ENCODE peak calls at places on chromosomes 5 and 9, in five cellular contexts. Y is GM12891; B is EH; I is NCI-H2171; H is stimulated activated CD4-positive, alpha-beta T cell treated with anti-CD3 and anti-CD28 coated beads, Interleukin-1b, Interleukin-23, amount 100 ng/mL, for 1 hour. M is an unnamed sample.

GRCh38 chr5:148125641-148126040 is 42.7 kb upstream of the SPINK14 start:
- DNase-seq in Y (no peak), B (peak; percentile 8), I (no peak), H (no peak), M (no peak)

GRCh38 chr9:8337834-8338233 is 538.3 kb upstream of the DMAC1 start:
- DNase-seq in Y (no peak), B (no peak), I (no peak), H (no peak), M (no peak)

GRCh38 chr9:35646583-35647265 is 4.0 kb downstream of the SIT1 start:
- DNase-seq in Y (peak; percentile 85), B (peak; percentile 87), I (peak; percentile 69), H (peak; percentile 89), M (peak; percentile 57)

GRCh38 chr9:69391946-69392345 is 66.9 kb downstream of the ENTREP1 start:
- DNase-seq in Y (no peak), B (peak; percentile 20), I (no peak), H (no peak), M (no peak)

GRCh38 chr5:78793907-78794687 is 145.5 kb upstream of the LHFPL2 start:
- DNase-seq in Y (no peak), B (no peak), I (no peak), H (no peak), M (no peak)

GRCh38 chr9:68500457-68501158 is 40.1 kb downstream of the TMEM252 start:
- DNase-seq in Y (no peak), B (peak; percentile 80), I (no peak), H (no peak), M (no peak)

GRCh38 chr5:135004376-135004775 is 29.7 kb downstream of the PITX1 start:
- DNase-seq in Y (no peak), B (no peak), I (no peak), H (no peak), M (no peak)

GRCh38 chr5:64161420-64161819 is 4.2 kb upstream of the RNF180 start:
- DNase-seq in Y (no peak), B (no peak), I (no peak), H (no peak), M (no peak)

GRCh38 chr5:59790399-59791130 is 103.0 kb downstream of the PDE4D start:
- DNase-seq in Y (no peak), B (peak; percentile 6), I (no peak), H (no peak), M (no peak)

GRCh38 chr5:119656023-119656422 is 26.7 kb downstream of the FAM170A start:
- DNase-seq in Y (no peak), B (no peak), I (no peak), H (no peak), M (no peak)

GRCh38 chr5:66180282-66180955 is 36.3 kb downstream of the SREK1 start:
- DNase-seq in Y (no peak), B (no peak), I (no peak), H (no peak), M (no peak)

GRCh38 chr5:179163236-179164155 is 103.3 kb downstream of the ZNF354C start:
- DNase-seq in Y (no peak), B (no peak), I (no peak), H (no peak), M (no peak)

GRCh38 chr9:34125681-34126206 is 754 bp downstream of the DCAF12 start:
- DNase-seq in Y (no peak), B (peak; percentile 42), I (no peak), H (no peak), M (no peak)

GRCh38 chr5:140869555-140869886 is 764 bp downstream of the PCDHA11 start:
- DNase-seq in Y (no peak), B (no peak), I (no peak), H (no peak), M (no peak)

GRCh38 chr5:107365355-107366109 is 305.2 kb downstream of the EFNA5 start:
- DNase-seq in Y (no peak), B (peak; percentile 71), I (no peak), H (no peak), M (no peak)

GRCh38 chr5:96177303-96177869 is 215.7 kb upstream of the ELL2 start:
- DNase-seq in Y (no peak), B (peak; percentile 84), I (no peak), H (no peak), M (no peak)

GRCh38 chr5:100762163-100762562 is 140.9 kb downstream of the ST8SIA4 start:
- DNase-seq in Y (no peak), B (no peak), I (no peak), H (no peak), M (no peak)

GRCh38 chr9:133707065-133707760 is 30.9 kb downstream of the SARDH start:
- DNase-seq in Y (no peak), B (peak; percentile 68), I (peak; percentile 89), H (no peak), M (no peak)

GRCh38 chr9:138077126-138077525 is 199.5 kb downstream of the CACNA1B start:
- DNase-seq in Y (no peak), B (no peak), I (no peak), H (no peak), M (no peak)

GRCh38 chr9:134375430-134376385 is 49.5 kb downstream of the RXRA start:
- DNase-seq in Y (no peak), B (peak; percentile 33), I (peak; percentile 78), H (no peak), M (no peak)

GRCh38 chr5:11619339-11620028 is 284.8 kb downstream of the CTNND2 start:
- DNase-seq in Y (no peak), B (no peak), I (peak; percentile 72), H (no peak), M (no peak)

GRCh38 chr5:55151923-55152842 is 7.8 kb upstream of the GPX8 start:
- DNase-seq in Y (no peak), B (peak; percentile 83), I (no peak), H (no peak), M (no peak)

GRCh38 chr5:139180850-139181785 is 17.1 kb downstream of the SIL1 start:
- DNase-seq in Y (no peak), B (peak; percentile 58), I (no peak), H (no peak), M (no peak)

GRCh38 chr9:88741335-88741734 is 206.4 kb downstream of the NXNL2 start:
- DNase-seq in Y (no peak), B (no peak), I (no peak), H (no peak), M (no peak)

GRCh38 chr9:18985464-18985951 is 47.5 kb downstream of the SAXO1 start:
- DNase-seq in Y (no peak), B (peak; percentile 66), I (no peak), H (no peak), M (no peak)

GRCh38 chr9:85872444-85872843 is 68.5 kb upstream of the NAA35 start:
- DNase-seq in Y (no peak), B (no peak), I (no peak), H (no peak), M (no peak)

GRCh38 chr5:81140942-81141341 is 92.2 kb upstream of the CKMT2 start:
- DNase-seq in Y (no peak), B (peak; percentile 58), I (no peak), H (no peak), M (no peak)

GRCh38 chr5:112886975-112887374 is 25.9 kb downstream of the SRP19 start:
- DNase-seq in Y (no peak), B (no peak), I (no peak), H (no peak), M (no peak)

GRCh38 chr5:115033861-115034260 is 135.8 kb downstream of the TRIM36 start:
- DNase-seq in Y (no peak), B (peak; percentile 1), I (no peak), H (no peak), M (no peak)

GRCh38 chr9:131670247-131670681 is 69.6 kb downstream of the RAPGEF1 start:
- DNase-seq in Y (no peak), B (no peak), I (no peak), H (no peak), M (no peak)

GRCh38 chr5:61637566-61637965 is 305.5 kb downstream of the ZSWIM6 start:
- DNase-seq in Y (no peak), B (peak; percentile 45), I (no peak), H (no peak), M (no peak)

GRCh38 chr9:118455259-118455658 is 751.1 kb downstream of the TLR4 start:
- DNase-seq in Y (no peak), B (no peak), I (no peak), H (no peak), M (no peak)

GRCh38 chr9:34555435-34556230 is 32.8 kb upstream of the ENHO start:
- DNase-seq in Y (no peak), B (no peak), I (no peak), H (no peak), M (no peak)

GRCh38 chr5:4212071-4212739 is 616.6 kb downstream of the IRX1 start:
- DNase-seq in Y (no peak), B (no peak), I (no peak), H (no peak), M (no peak)

M was measured in esophagus squamous epithelium.